ENCODE peak calls at places on chromosomes 12 and 14, in ten cellular contexts. L is mesothelial cell of epicardium, P is lower lobe of right lung, T is RWPE1, Z is testis, X is right lobe of liver, K is endothelial cell, F is GM23338, H is uterus, R is fibroblast of lung. V is an unnamed sample.

GRCh38 chr12:89343127-89343526 is 9.2 kb downstream of the DUSP6 start:
- DNase-seq in L (no peak), K (no peak), R (peak), Z (no peak), X (peak), P (no peak), T (no peak), H (peak), F (no peak), V (no peak)

GRCh38 chr12:89278169-89278568 is 74.1 kb downstream of the DUSP6 start:
- DNase-seq in H (no peak), R (no peak), P (no peak), T (no peak), F (peak), L (no peak), K (no peak), X (no peak), Z (no peak), V (no peak)

GRCh38 chr12:55932546-55932919 is 1.6 kb downstream of the DGKA start:
- DNase-seq in X (no peak), R (peak), T (no peak), K (no peak), Z (no peak), P (no peak), F (no peak), L (no peak), H (no peak), V (peak)

GRCh38 chr12:100987552-100988277 is 193.1 kb downstream of the ANO4 start:
- DNase-seq in R (peak), F (peak), T (peak), P (no peak), K (peak), L (no peak), H (peak), X (no peak), Z (peak), V (peak)

GRCh38 chr14:95533391-95533821 is 1.4 kb upstream of the GLRX5 start:
- DNase-seq in H (no peak), T (no peak), L (no peak), X (no peak), K (no peak), F (peak), Z (peak), R (peak), P (no peak), V (no peak)

GRCh38 chr14:32693114-32693513 is 245.6 kb upstream of the NPAS3 start:
- DNase-seq in Z (no peak), L (no peak), K (no peak), X (no peak), F (peak), H (no peak), P (no peak), T (no peak), R (peak), V (no peak)

GRCh38 chr12:126554599-126554998 is 1489.4 kb downstream of the AACS start:
- DNase-seq in K (no peak), X (no peak), P (no peak), F (peak), H (no peak), L (no peak), T (no peak), R (no peak), Z (no peak), V (no peak)

GRCh38 chr12:51678086-51678724 is 87.2 kb downstream of the SCN8A start:
- DNase-seq in R (peak), T (peak), X (no peak), H (no peak), L (no peak), P (no peak), F (peak), Z (peak), K (peak), V (peak)

GRCh38 chr12:62808166-62808879 is 126.6 kb downstream of the PPM1H start:
- DNase-seq in Z (no peak), H (no peak), F (no peak), X (no peak), R (no peak), K (no peak), T (no peak), P (no peak), L (no peak), V (peak)

GRCh38 chr14:65927871-65928270 is 515.3 kb downstream of the FUT8 start:
- DNase-seq in H (no peak), K (no peak), T (no peak), Z (no peak), P (no peak), R (no peak), X (no peak), L (no peak), F (peak), V (no peak)

GRCh38 chr14:49768301-49769121 is 558 bp downstream of the KLHDC2 start:
- DNase-seq in L (peak), F (peak), T (peak), R (peak), H (peak), K (peak), P (peak), Z (peak), X (peak), V (peak)

GRCh38 chr12:55840581-55841351 is 2.0 kb downstream of the MMP19 start:
- DNase-seq in X (no peak), K (no peak), H (no peak), R (no peak), Z (no peak), P (no peak), F (no peak), T (no peak), L (no peak), V (no peak)

GRCh38 chr14:64510825-64511679 is 6.5 kb downstream of the ZBTB1 start:
- DNase-seq in P (no peak), T (no peak), F (peak), K (peak), H (peak), Z (peak), X (no peak), L (no peak), R (peak), V (peak)

GRCh38 chr12:52525661-52526499 is 5.7 kb upstream of the KRT5 start:
- DNase-seq in L (no peak), K (no peak), Z (no peak), R (no peak), H (no peak), P (no peak), F (no peak), X (no peak), T (no peak), V (no peak)

GRCh38 chr12:31207799-31208465 is 118.0 kb downstream of the SINHCAF start:
- DNase-seq in R (no peak), Z (no peak), F (no peak), H (no peak), K (no peak), L (no peak), T (peak), P (no peak), X (no peak), V (no peak)
- TF ChIP-seq CTCF in R (no peak), Z (no peak), F (no peak), H (no peak), K (no peak), L (no peak), T (no peak), P (no peak), X (no peak), V (no peak)

GRCh38 chr14:60732840-60733483 is 1.6 kb upstream of the MNAT1 start:
- DNase-seq in F (no peak), H (no peak), K (no peak), Z (no peak), P (no peak), L (no peak), X (no peak), T (no peak), R (no peak), V (no peak)

GRCh38 chr14:60736494-60736893 is 1.9 kb downstream of the MNAT1 start:
- DNase-seq in P (no peak), T (no peak), F (peak), X (no peak), H (no peak), R (peak), K (no peak), Z (no peak), L (no peak), V (no peak)

GRCh38 chr14:60738843-60739508 is 4.4 kb downstream of the MNAT1 start:
- DNase-seq in T (no peak), K (no peak), F (no peak), X (no peak), H (no peak), P (no peak), R (no peak), L (no peak), Z (peak), V (no peak)

GRCh38 chr14:60734465-60735242 is at the start of gene MNAT1:
- DNase-seq in K (peak), H (peak), T (peak), L (peak), F (peak), Z (peak), X (peak), P (peak), R (peak), V (peak)
- TF ChIP-seq CTCF in K (no peak), H (peak), T (no peak), L (no peak), F (no peak), Z (no peak), X (no peak), P (no peak), R (peak), V (no peak)

GRCh38 chr14:97719931-97720330 is 922.7 kb downstream of the VRK1 start:
- DNase-seq in L (no peak), Z (no peak), R (no peak), H (no peak), T (no peak), K (no peak), X (no peak), F (no peak), P (no peak), V (no peak)
- TF ChIP-seq CTCF in L (no peak), Z (no peak), R (no peak), H (no peak), T (no peak), K (no peak), X (no peak), F (no peak), P (no peak), V (no peak)

DNA sequence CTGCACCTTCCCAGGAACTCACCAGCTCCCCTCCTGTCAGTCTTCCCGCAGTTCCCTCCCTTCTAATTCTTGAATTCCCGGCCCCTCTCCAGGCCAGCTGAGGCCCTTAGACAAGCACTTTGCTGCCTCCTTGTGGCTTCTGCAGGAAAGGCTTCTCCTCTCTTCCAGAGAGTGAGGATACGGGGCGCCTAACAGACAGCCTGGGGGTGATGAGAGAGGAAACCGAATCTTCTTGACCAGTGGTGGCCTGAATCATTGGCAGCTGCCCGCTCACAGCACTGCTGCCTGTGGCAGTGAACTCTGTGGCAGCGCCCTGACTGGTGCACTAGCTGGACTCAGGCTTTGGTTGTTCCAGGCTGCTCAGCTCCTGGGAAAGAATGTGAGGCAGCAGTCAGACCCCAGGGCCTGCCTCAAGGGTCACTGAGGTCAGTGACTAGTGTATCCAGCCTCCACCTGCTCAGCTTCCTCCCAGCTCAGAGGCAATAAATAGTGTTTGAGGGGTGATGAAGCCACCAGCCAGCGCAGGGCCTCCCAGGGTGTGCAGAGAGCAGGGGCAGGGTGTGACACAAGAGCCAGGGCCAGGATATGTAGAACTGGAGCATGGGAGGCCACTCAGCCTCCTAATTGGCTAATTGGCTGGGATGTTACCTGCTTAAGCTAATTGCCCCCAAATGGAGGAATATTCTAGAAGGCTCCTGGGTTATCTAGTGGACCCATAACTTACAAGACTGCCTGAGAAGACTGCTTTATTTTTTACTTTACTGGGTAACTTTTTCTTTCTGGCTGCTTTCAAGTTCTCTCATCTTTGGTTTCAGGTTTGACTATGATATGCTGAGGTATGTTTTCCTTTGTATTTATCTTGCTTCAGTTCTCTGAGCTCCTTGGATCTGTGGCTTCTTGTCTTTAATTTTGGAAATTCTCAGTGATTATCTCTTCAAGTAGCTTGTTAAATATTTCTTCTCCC is 12.9 kb upstream of the MCRS1 start:
- DNase-seq in F (peak), P (peak), H (peak), Z (peak), X (no peak), R (peak), T (peak), K (peak), L (peak), V (peak)
- TF ChIP-seq CTCF in F (peak), P (peak), H (peak), Z (no peak), X (peak), R (peak), T (peak), K (peak), L (peak), V (peak)

GRCh38 chr14:51086044-51086443 is 8.9 kb downstream of the TRIM9 start:
- DNase-seq in K (no peak), R (no peak), L (no peak), H (no peak), T (no peak), X (no peak), Z (no peak), F (no peak), P (no peak), V (no peak)

GRCh38 chr14:51085007-51085406 is 9.9 kb downstream of the TRIM9 start:
- DNase-seq in P (no peak), H (no peak), K (no peak), L (no peak), X (no peak), R (no peak), T (no peak), Z (no peak), F (no peak), V (no peak)

GRCh38 chr14:51092965-51093364 is 1.9 kb downstream of the TRIM9 start:
- DNase-seq in K (no peak), R (no peak), P (no peak), H (no peak), F (no peak), X (no peak), L (no peak), Z (no peak), T (no peak), V (no peak)

GRCh38 chr14:51087024-51087423 is 7.9 kb downstream of the TRIM9 start:
- DNase-seq in X (no peak), R (no peak), T (peak), F (peak), Z (no peak), L (no peak), H (no peak), P (no peak), K (no peak), V (no peak)

GRCh38 chr14:51089278-51089677 is 5.6 kb downstream of the TRIM9 start:
- DNase-seq in Z (no peak), H (no peak), L (no peak), F (no peak), R (no peak), P (no peak), X (no peak), K (no peak), T (no peak), V (no peak)
- TF ChIP-seq CTCF in Z (no peak), H (no peak), L (no peak), F (no peak), R (no peak), P (no peak), X (no peak), K (no peak), T (no peak), V (no peak)

GRCh38 chr12:53803703-53804102 is 51.9 kb upstream of the CISTR start:
- DNase-seq in H (no peak), L (no peak), X (no peak), R (no peak), Z (no peak), K (no peak), T (no peak), P (no peak), F (peak), V (no peak)
- TF ChIP-seq CTCF in H (no peak), L (no peak), X (no peak), R (no peak), Z (no peak), K (no peak), T (no peak), P (no peak), F (peak), V (no peak)

GRCh38 chr12:8841778-8842177 is 19.4 kb downstream of the A2ML1 start:
- DNase-seq in F (no peak), P (no peak), H (no peak), X (no peak), K (no peak), Z (peak), R (no peak), L (no peak), T (no peak), V (no peak)
- TF ChIP-seq CTCF in F (no peak), P (no peak), H (no peak), X (no peak), K (no peak), Z (no peak), R (no peak), L (no peak), T (no peak), V (no peak)